ENCODE peak calls at places on chromosome X, in six cellular contexts. One of them, this sample, is unnamed.

GRCh38 chrX:118528089-118528753 is 32.6 kb downstream of the DOCK11 start:
- DNase-seq in G401: no peak
- DNase-seq in RPMI7951: no peak
- DNase-seq in stimulated activated CD4-positive, alpha-beta T cell treated with anti-CD3 and anti-CD28 coated beads, Interleukin-4, amount 100 ng/mL, for 24 hours: peak
- DNase-seq in endothelial cell: no peak
- DNase-seq in ACHN: no peak
- DNase-seq in this sample: no peak

GRCh38 chrX:3532571-3532970 is 180.9 kb downstream of the PRKX start:
- DNase-seq in G401: no peak
- DNase-seq in RPMI7951: no peak
- DNase-seq in stimulated activated CD4-positive, alpha-beta T cell treated with anti-CD3 and anti-CD28 coated beads, Interleukin-4, amount 100 ng/mL, for 24 hours: no peak
- DNase-seq in endothelial cell: no peak
- DNase-seq in ACHN: no peak
- DNase-seq in this sample: no peak

GRCh38 chrX:51743179-51743957 is at the start of gene GSPT2:
- DNase-seq in G401: peak
- DNase-seq in RPMI7951: peak
- DNase-seq in stimulated activated CD4-positive, alpha-beta T cell treated with anti-CD3 and anti-CD28 coated beads, Interleukin-4, amount 100 ng/mL, for 24 hours: peak
- DNase-seq in endothelial cell: peak
- DNase-seq in ACHN: peak
- DNase-seq in this sample: peak

GRCh38 chrX:37847733-37848197 is 394 bp upstream of the DYNLT3 start:
- DNase-seq in G401: no peak
- DNase-seq in RPMI7951: no peak
- DNase-seq in stimulated activated CD4-positive, alpha-beta T cell treated with anti-CD3 and anti-CD28 coated beads, Interleukin-4, amount 100 ng/mL, for 24 hours: no peak
- DNase-seq in endothelial cell: no peak
- DNase-seq in ACHN: no peak
- DNase-seq in this sample: no peak

GRCh38 chrX:118807151-118808017 is 16.2 kb upstream of the ZCCHC12 start:
- DNase-seq in G401: peak
- DNase-seq in RPMI7951: peak
- DNase-seq in stimulated activated CD4-positive, alpha-beta T cell treated with anti-CD3 and anti-CD28 coated beads, Interleukin-4, amount 100 ng/mL, for 24 hours: peak
- DNase-seq in endothelial cell: peak
- DNase-seq in ACHN: peak
- DNase-seq in this sample: peak

GRCh38 chrX:101602077-101602476 is 15.7 kb downstream of the ARMCX6 start:
- DNase-seq in G401: no peak
- DNase-seq in RPMI7951: peak
- DNase-seq in stimulated activated CD4-positive, alpha-beta T cell treated with anti-CD3 and anti-CD28 coated beads, Interleukin-4, amount 100 ng/mL, for 24 hours: no peak
- DNase-seq in endothelial cell: no peak
- DNase-seq in ACHN: no peak
- DNase-seq in this sample: no peak

GRCh38 chrX:136754641-136755040 is 26.1 kb downstream of the ARHGEF6 start:
- DNase-seq in G401: no peak
- DNase-seq in RPMI7951: peak
- DNase-seq in stimulated activated CD4-positive, alpha-beta T cell treated with anti-CD3 and anti-CD28 coated beads, Interleukin-4, amount 100 ng/mL, for 24 hours: no peak
- DNase-seq in endothelial cell: no peak
- DNase-seq in ACHN: no peak
- DNase-seq in this sample: no peak

GRCh38 chrX:16897445-16897844 is 27.3 kb upstream of the RBBP7 start:
- DNase-seq in G401: no peak
- DNase-seq in RPMI7951: no peak
- DNase-seq in stimulated activated CD4-positive, alpha-beta T cell treated with anti-CD3 and anti-CD28 coated beads, Interleukin-4, amount 100 ng/mL, for 24 hours: no peak
- DNase-seq in endothelial cell: no peak
- DNase-seq in ACHN: no peak
- DNase-seq in this sample: no peak

GRCh38 chrX:104712515-104712914 is 146.5 kb downstream of the IL1RAPL2 start:
- DNase-seq in G401: no peak
- DNase-seq in RPMI7951: no peak
- DNase-seq in stimulated activated CD4-positive, alpha-beta T cell treated with anti-CD3 and anti-CD28 coated beads, Interleukin-4, amount 100 ng/mL, for 24 hours: no peak
- DNase-seq in endothelial cell: no peak
- DNase-seq in ACHN: no peak
- DNase-seq in this sample: no peak

GRCh38 chrX:74506310-74507115 is 85.2 kb downstream of the SLC16A2 start:
- DNase-seq in G401: no peak
- DNase-seq in RPMI7951: no peak
- DNase-seq in stimulated activated CD4-positive, alpha-beta T cell treated with anti-CD3 and anti-CD28 coated beads, Interleukin-4, amount 100 ng/mL, for 24 hours: no peak
- DNase-seq in endothelial cell: no peak
- DNase-seq in ACHN: no peak
- DNase-seq in this sample: no peak